ENCODE peak calls at places on chromosomes 2 and 18, in five cellular contexts. One of them, this sample, is unnamed. For H3K9me3 and H3K4me1, the result is how much of the 10 kb centered on the place peaks cover.

GRCh38 chr2:45275235-45275805 is 266.1 kb upstream of the SIX2 start:
- DNase-seq in aorta: no peak
- DNase-seq in astrocyte: peak
- DNase-seq in tibial nerve: no peak
- DNase-seq in stomach: no peak
- DNase-seq in this sample: peak

GRCh38 chr2:183995632-183996031 is 602.7 kb upstream of the ZNF804A start:
- DNase-seq in aorta: no peak
- DNase-seq in astrocyte: peak
- DNase-seq in stomach: no peak
- DNase-seq in tibial nerve: no peak
- DNase-seq in this sample: peak

GRCh38 chr18:77124452-77124922 is 8.1 kb downstream of the MBP start:
- DNase-seq in astrocyte: no peak
- DNase-seq in tibial nerve: no peak
- DNase-seq in aorta: no peak
- DNase-seq in stomach: no peak
- DNase-seq in this sample: no peak

GRCh38 chr2:18117592-18117991 is 239.1 kb downstream of the KCNS3 start:
- DNase-seq in tibial nerve: no peak
- DNase-seq in astrocyte: no peak
- DNase-seq in aorta: no peak
- DNase-seq in stomach: peak
- DNase-seq in this sample: peak

GRCh38 chr2:9836074-9836473 is 7.2 kb upstream of the TAF1B start:
- DNase-seq in aorta: no peak
- DNase-seq in tibial nerve: no peak
- DNase-seq in astrocyte: no peak
- DNase-seq in stomach: no peak
- DNase-seq in this sample: no peak

GRCh38 chr2:200616193-200616592 is 30.4 kb downstream of the AOX1 start:
- DNase-seq in aorta: no peak
- DNase-seq in astrocyte: no peak
- DNase-seq in stomach: no peak
- DNase-seq in tibial nerve: no peak
- DNase-seq in this sample: no peak

GRCh38 chr2:69693472-69694450 is 48.2 kb upstream of the ANXA4 start:
- DNase-seq in stomach: no peak
- DNase-seq in aorta: no peak
- DNase-seq in astrocyte: no peak
- DNase-seq in tibial nerve: no peak
- DNase-seq in this sample: no peak

GRCh38 chr2:47056875-47057731 is 98.0 kb downstream of the STPG4 start:
- DNase-seq in astrocyte: no peak
- DNase-seq in aorta: no peak
- DNase-seq in tibial nerve: no peak
- DNase-seq in stomach: no peak
- DNase-seq in this sample: no peak

GRCh38 chr2:120064664-120065063 is 51.8 kb downstream of the EPB41L5 start:
- DNase-seq in tibial nerve: no peak
- DNase-seq in stomach: no peak
- DNase-seq in aorta: no peak
- DNase-seq in astrocyte: no peak
- DNase-seq in this sample: no peak

GRCh38 chr2:192194866-192195547 is at the start of gene TMEFF2:
- DNase-seq in astrocyte: peak
- DNase-seq in tibial nerve: peak
- DNase-seq in aorta: peak
- DNase-seq in stomach: peak
- DNase-seq in this sample: peak

GRCh38 chr2:203341741-203342310 is 13.6 kb downstream of the ABI2 start:
- DNase-seq in stomach: no peak
- DNase-seq in tibial nerve: no peak
- DNase-seq in astrocyte: no peak
- DNase-seq in aorta: no peak
- DNase-seq in this sample: no peak

GRCh38 chr2:7449287-7449686 is 532.1 kb downstream of the RNF144A start:
- DNase-seq in astrocyte: no peak
- DNase-seq in tibial nerve: no peak
- DNase-seq in stomach: no peak
- DNase-seq in aorta: no peak
- DNase-seq in this sample: no peak

GRCh38 chr2:152298754-152299153 is 36.2 kb upstream of the FMNL2 start:
- DNase-seq in astrocyte: peak
- DNase-seq in stomach: no peak
- DNase-seq in tibial nerve: no peak
- DNase-seq in aorta: no peak
- DNase-seq in this sample: no peak

GRCh38 chr2:76128622-76129021 is 417.9 kb upstream of the GCFC2 start:
- DNase-seq in stomach: no peak
- DNase-seq in aorta: no peak
- DNase-seq in tibial nerve: no peak
- DNase-seq in astrocyte: no peak
- DNase-seq in this sample: no peak

GRCh38 chr2:146119586-146119985 is 1599.7 kb upstream of the ZEB2 start:
- DNase-seq in tibial nerve: no peak
- DNase-seq in aorta: no peak
- DNase-seq in stomach: no peak
- DNase-seq in astrocyte: no peak
- DNase-seq in this sample: peak

GRCh38 chr2:54514819-54515569 is 58.9 kb downstream of the SPTBN1 start:
- DNase-seq in tibial nerve: no peak
- DNase-seq in stomach: no peak
- DNase-seq in astrocyte: no peak
- DNase-seq in aorta: no peak
- DNase-seq in this sample: no peak

GRCh38 chr2:214019229-214019972 is 391.5 kb upstream of the VWC2L start:
- DNase-seq in aorta: no peak
- DNase-seq in stomach: no peak
- DNase-seq in tibial nerve: no peak
- DNase-seq in astrocyte: peak
- DNase-seq in this sample: no peak

GRCh38 chr18:55570966-55571365 is 17.0 kb downstream of the TCF4 start:
- DNase-seq in tibial nerve: no peak
- DNase-seq in stomach: no peak
- DNase-seq in astrocyte: no peak
- DNase-seq in aorta: no peak
- DNase-seq in this sample: no peak

GRCh38 chr2:37466533-37467230 is 122.3 kb downstream of the QPCT start:
- DNase-seq in astrocyte: peak
- DNase-seq in aorta: no peak
- DNase-seq in tibial nerve: no peak
- DNase-seq in stomach: no peak
- DNase-seq in this sample: no peak

GRCh38 chr2:233331536-233331935 is 22.8 kb upstream of the DGKD start:
- DNase-seq in aorta: no peak
- DNase-seq in astrocyte: no peak
- DNase-seq in stomach: peak
- DNase-seq in tibial nerve: peak
- DNase-seq in this sample: peak

GRCh38 chr2:12120281-12121150 is 374.1 kb downstream of the LPIN1 start:
- DNase-seq in tibial nerve: no peak
- DNase-seq in astrocyte: peak
- DNase-seq in aorta: no peak
- DNase-seq in stomach: no peak
- DNase-seq in this sample: peak

GRCh38 chr18:70284976-70285610 is 3.8 kb upstream of the SOCS6 start:
- DNase-seq in aorta: no peak
- DNase-seq in stomach: no peak
- DNase-seq in tibial nerve: no peak
- DNase-seq in astrocyte: no peak
- DNase-seq in this sample: no peak

GRCh38 chr18:26741041-26741440 is 124.5 kb downstream of the AQP4 start:
- DNase-seq in aorta: no peak
- DNase-seq in tibial nerve: no peak
- DNase-seq in astrocyte: no peak
- DNase-seq in stomach: no peak
- DNase-seq in this sample: no peak

GRCh38 chr18:67788315-67788714 is 271.8 kb upstream of the DSEL start:
- DNase-seq in astrocyte: no peak
- DNase-seq in stomach: no peak
- DNase-seq in aorta: no peak
- DNase-seq in tibial nerve: no peak
- DNase-seq in this sample: peak

GRCh38 chr2:137190411-137191190 is 425.3 kb downstream of the THSD7B start:
- DNase-seq in astrocyte: no peak
- DNase-seq in aorta: no peak
- DNase-seq in stomach: no peak
- DNase-seq in tibial nerve: no peak
- DNase-seq in this sample: no peak

GRCh38 chr2:205748660-205749059 is 66.4 kb downstream of the NRP2 start:
- DNase-seq in astrocyte: peak
- DNase-seq in stomach: no peak
- DNase-seq in tibial nerve: no peak
- DNase-seq in aorta: no peak
- DNase-seq in this sample: no peak

GRCh38 chr2:147789720-147790119 is 55.1 kb upstream of the ACVR2A start:
- DNase-seq in tibial nerve: no peak
- DNase-seq in stomach: no peak
- DNase-seq in aorta: no peak
- DNase-seq in astrocyte: peak
- DNase-seq in this sample: no peak

GRCh38 chr18:3248670-3249359 is 1.2 kb downstream of the MYL12A start:
- DNase-seq in stomach: no peak
- DNase-seq in tibial nerve: no peak
- DNase-seq in astrocyte: peak
- DNase-seq in aorta: no peak
- DNase-seq in this sample: peak

GRCh38 chr2:71609958-71610357 is 156.6 kb downstream of the DYSF start:
- DNase-seq in astrocyte: peak
- DNase-seq in tibial nerve: no peak
- DNase-seq in stomach: no peak
- DNase-seq in aorta: no peak
- DNase-seq in this sample: peak

GRCh38 chr2:206256711-206257110 is 17.8 kb upstream of the ZDBF2 start:
- DNase-seq in stomach: no peak
- DNase-seq in astrocyte: no peak
- DNase-seq in tibial nerve: no peak
- DNase-seq in aorta: no peak
- DNase-seq in this sample: no peak

GRCh38 chr2:95278051-95278471 is 3.8 kb downstream of the PROM2 start:
- DNase-seq in tibial nerve: no peak
- DNase-seq in stomach: no peak
- DNase-seq in aorta: peak
- DNase-seq in astrocyte: peak
- DNase-seq in this sample: no peak
- H3K9me3 ChIP-seq in tibial nerve: under half
- H3K9me3 ChIP-seq in stomach: under half
- H3K9me3 ChIP-seq in aorta: under half
- H3K9me3 ChIP-seq in astrocyte: under half
- H3K9me3 ChIP-seq in this sample: under half

DNA sequence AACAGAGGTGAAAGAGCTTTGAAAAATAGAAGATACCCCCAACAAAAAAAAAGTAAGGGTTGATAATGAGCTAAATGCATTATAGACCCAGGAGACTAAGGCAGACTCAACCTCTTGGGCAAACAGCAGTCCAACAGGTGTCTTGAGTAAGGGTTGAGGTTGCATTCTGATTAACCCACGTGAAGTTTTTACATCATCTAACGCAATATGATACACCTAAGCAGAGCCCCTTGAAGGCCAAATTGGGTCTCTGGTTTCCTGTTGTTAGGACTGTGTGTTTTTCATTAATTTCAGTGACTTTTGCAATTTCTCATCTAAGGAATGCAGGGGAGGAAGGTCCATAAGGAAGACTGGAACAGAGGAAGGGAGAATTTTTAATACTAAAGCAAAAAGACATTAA is 244.2 kb downstream of the ETAA1 start:
- DNase-seq in aorta: no peak
- DNase-seq in stomach: no peak
- DNase-seq in astrocyte: peak
- DNase-seq in tibial nerve: no peak
- DNase-seq in this sample: peak
- H3K27ac ChIP-seq in aorta: no peak
- H3K27ac ChIP-seq in stomach: no peak
- H3K27ac ChIP-seq in astrocyte: no peak
- H3K27ac ChIP-seq in tibial nerve: no peak
- H3K27ac ChIP-seq in this sample: no peak

DNA sequence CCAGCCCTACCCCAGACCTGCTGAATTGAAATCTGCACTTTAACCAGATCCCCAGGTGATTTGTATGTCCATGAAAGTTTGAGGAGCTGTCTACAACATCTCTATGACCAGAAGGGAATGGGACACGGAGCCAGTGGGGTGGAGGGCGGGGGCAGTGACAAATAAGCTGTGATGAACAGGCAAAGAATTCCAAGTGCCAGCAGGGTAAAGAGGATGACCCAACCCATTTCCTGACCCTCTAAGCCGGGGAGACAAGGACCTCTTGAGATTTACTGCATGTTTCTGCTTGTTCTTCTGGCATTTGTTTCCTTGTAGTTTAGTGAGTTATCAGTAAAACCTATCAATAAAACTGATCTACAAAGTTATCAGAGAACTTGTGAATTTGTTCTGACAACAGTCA is 8.7 kb downstream of the TET3 start:
- DNase-seq in stomach: no peak
- DNase-seq in aorta: no peak
- DNase-seq in tibial nerve: no peak
- DNase-seq in astrocyte: no peak
- DNase-seq in this sample: no peak
- H3K4me1 ChIP-seq in stomach: under half
- H3K4me1 ChIP-seq in aorta: under half
- H3K4me1 ChIP-seq in tibial nerve: under half
- H3K4me1 ChIP-seq in astrocyte: under half
- H3K4me1 ChIP-seq in this sample: under half

GRCh38 chr2:929011-929735 is 21.5 kb upstream of the SNTG2 start:
- DNase-seq in stomach: no peak
- DNase-seq in tibial nerve: no peak
- DNase-seq in aorta: no peak
- DNase-seq in astrocyte: no peak
- DNase-seq in this sample: no peak

GRCh38 chr2:932320-933221 is 18.1 kb upstream of the SNTG2 start:
- DNase-seq in tibial nerve: no peak
- DNase-seq in stomach: no peak
- DNase-seq in aorta: no peak
- DNase-seq in astrocyte: no peak
- DNase-seq in this sample: no peak

GRCh38 chr2:930935-931334 is 19.7 kb upstream of the SNTG2 start:
- DNase-seq in tibial nerve: no peak
- DNase-seq in astrocyte: no peak
- DNase-seq in aorta: no peak
- DNase-seq in stomach: no peak
- DNase-seq in this sample: no peak

GRCh38 chr2:926896-927295 is 23.8 kb upstream of the SNTG2 start:
- DNase-seq in stomach: no peak
- DNase-seq in astrocyte: no peak
- DNase-seq in aorta: no peak
- DNase-seq in tibial nerve: no peak
- DNase-seq in this sample: no peak

DNA sequence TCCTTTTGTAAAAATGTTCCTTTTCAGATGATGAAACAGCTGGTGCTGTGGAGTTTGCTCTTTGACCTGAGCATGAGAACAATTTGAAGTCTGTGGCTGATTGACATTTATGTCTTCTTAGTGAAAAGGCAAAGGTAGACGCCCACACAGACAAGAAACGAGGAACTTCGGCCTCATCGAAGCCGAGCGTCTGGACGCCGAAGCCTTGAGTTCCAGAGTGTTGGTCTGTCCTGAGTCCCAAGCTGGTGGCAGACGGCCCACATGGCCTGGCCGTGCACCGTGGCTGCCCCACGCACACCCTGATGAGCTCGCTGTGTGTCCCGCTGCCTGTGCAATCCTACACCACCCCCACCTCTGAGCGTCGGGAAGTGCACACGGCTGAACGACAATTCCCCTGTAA is 20.7 kb upstream of the SNTG2 start:
- DNase-seq in tibial nerve: no peak
- DNase-seq in astrocyte: no peak
- DNase-seq in aorta: no peak
- DNase-seq in stomach: no peak
- DNase-seq in this sample: no peak
- H3K9me3 ChIP-seq in tibial nerve: under half
- H3K9me3 ChIP-seq in astrocyte: under half
- H3K9me3 ChIP-seq in aorta: under half
- H3K9me3 ChIP-seq in stomach: under half
- H3K9me3 ChIP-seq in this sample: under half